ENCODE peak calls at places on chromosome 18, in six cellular contexts. One of them, this sample, is unnamed. For H3K4me1, the result is how much of the 10 kb centered on the place peaks cover.

GRCh38 chr18:74196220-74197119 is 48.1 kb downstream of the TIMM21 start:
- DNase-seq in heart left ventricle: no peak
- DNase-seq in iPS DF 6.9: peak
- DNase-seq in fibroblast of lung: peak
- DNase-seq in hepatocyte: peak
- DNase-seq in neuronal stem cell: peak
- DNase-seq in this sample: no peak

GRCh38 chr18:79458131-79458838 is 62.6 kb downstream of the NFATC1 start:
- DNase-seq in heart left ventricle: no peak
- DNase-seq in iPS DF 6.9: no peak
- DNase-seq in fibroblast of lung: peak
- DNase-seq in hepatocyte: peak
- DNase-seq in neuronal stem cell: peak
- DNase-seq in this sample: no peak

GRCh38 chr18:21257383-21257782 is 15.4 kb downstream of the GREB1L start:
- DNase-seq in heart left ventricle: no peak
- DNase-seq in iPS DF 6.9: no peak
- DNase-seq in fibroblast of lung: peak
- DNase-seq in hepatocyte: peak
- DNase-seq in neuronal stem cell: no peak
- DNase-seq in this sample: no peak

GRCh38 chr18:50819027-50819726 is 639 bp downstream of the MRO start:
- DNase-seq in heart left ventricle: peak
- DNase-seq in iPS DF 6.9: no peak
- DNase-seq in fibroblast of lung: peak
- DNase-seq in hepatocyte: peak
- DNase-seq in neuronal stem cell: peak
- DNase-seq in this sample: peak

GRCh38 chr18:55272510-55273243 is 313.4 kb upstream of the CCDC68 start:
- DNase-seq in heart left ventricle: no peak
- DNase-seq in iPS DF 6.9: no peak
- DNase-seq in fibroblast of lung: peak
- DNase-seq in hepatocyte: no peak
- DNase-seq in neuronal stem cell: no peak
- DNase-seq in this sample: no peak

GRCh38 chr18:49647496-49648168 is 85.8 kb downstream of the LIPG start:
- DNase-seq in heart left ventricle: no peak
- DNase-seq in iPS DF 6.9: no peak
- DNase-seq in fibroblast of lung: peak
- DNase-seq in hepatocyte: no peak
- DNase-seq in neuronal stem cell: no peak
- DNase-seq in this sample: no peak

GRCh38 chr18:34758378-34758948 is 48.4 kb downstream of the DTNA start:
- DNase-seq in heart left ventricle: no peak
- DNase-seq in iPS DF 6.9: no peak
- DNase-seq in fibroblast of lung: no peak
- DNase-seq in hepatocyte: no peak
- DNase-seq in neuronal stem cell: no peak
- DNase-seq in this sample: no peak

GRCh38 chr18:24727685-24728084 is 267.2 kb downstream of the HRH4 start:
- DNase-seq in heart left ventricle: no peak
- DNase-seq in iPS DF 6.9: no peak
- DNase-seq in fibroblast of lung: no peak
- DNase-seq in hepatocyte: no peak
- DNase-seq in neuronal stem cell: no peak
- DNase-seq in this sample: no peak

GRCh38 chr18:44945847-44946490 is 265.3 kb downstream of the SETBP1 start:
- DNase-seq in heart left ventricle: no peak
- DNase-seq in iPS DF 6.9: no peak
- DNase-seq in fibroblast of lung: no peak
- DNase-seq in hepatocyte: no peak
- DNase-seq in neuronal stem cell: peak
- DNase-seq in this sample: no peak

GRCh38 chr18:24027156-24027555 is 12.6 kb downstream of the TTC39C start:
- DNase-seq in heart left ventricle: no peak
- DNase-seq in iPS DF 6.9: no peak
- DNase-seq in fibroblast of lung: peak
- DNase-seq in hepatocyte: no peak
- DNase-seq in neuronal stem cell: no peak
- DNase-seq in this sample: no peak

GRCh38 chr18:3075491-3075890 is 62.5 kb upstream of the LPIN2 start:
- DNase-seq in heart left ventricle: no peak
- DNase-seq in iPS DF 6.9: no peak
- DNase-seq in fibroblast of lung: peak
- DNase-seq in hepatocyte: no peak
- DNase-seq in neuronal stem cell: no peak
- DNase-seq in this sample: no peak

GRCh38 chr18:35024965-35025364 is 16.2 kb upstream of the MAPRE2 start:
- DNase-seq in heart left ventricle: no peak
- DNase-seq in iPS DF 6.9: no peak
- DNase-seq in fibroblast of lung: peak
- DNase-seq in hepatocyte: peak
- DNase-seq in neuronal stem cell: no peak
- DNase-seq in this sample: peak

GRCh38 chr18:79496237-79496977 is 100.7 kb downstream of the NFATC1 start:
- DNase-seq in heart left ventricle: peak
- DNase-seq in iPS DF 6.9: no peak
- DNase-seq in fibroblast of lung: no peak
- DNase-seq in hepatocyte: no peak
- DNase-seq in neuronal stem cell: no peak
- DNase-seq in this sample: no peak

GRCh38 chr18:3350566-3351527 is 88.9 kb downstream of the MYL12B start:
- DNase-seq in heart left ventricle: no peak
- DNase-seq in iPS DF 6.9: no peak
- DNase-seq in fibroblast of lung: peak
- DNase-seq in hepatocyte: peak
- DNase-seq in neuronal stem cell: no peak
- DNase-seq in this sample: no peak

GRCh38 chr18:25464211-25464610 is 112.2 kb upstream of the ZNF521 start:
- DNase-seq in heart left ventricle: no peak
- DNase-seq in iPS DF 6.9: no peak
- DNase-seq in fibroblast of lung: peak
- DNase-seq in hepatocyte: no peak
- DNase-seq in neuronal stem cell: no peak
- DNase-seq in this sample: no peak

GRCh38 chr18:56258178-56258577 is 380.2 kb downstream of the TXNL1 start:
- DNase-seq in heart left ventricle: no peak
- DNase-seq in iPS DF 6.9: no peak
- DNase-seq in fibroblast of lung: no peak
- DNase-seq in hepatocyte: no peak
- DNase-seq in neuronal stem cell: no peak
- DNase-seq in this sample: no peak

GRCh38 chr18:79465392-79465991 is 69.8 kb downstream of the NFATC1 start:
- DNase-seq in heart left ventricle: no peak
- DNase-seq in iPS DF 6.9: peak
- DNase-seq in fibroblast of lung: no peak
- DNase-seq in hepatocyte: peak
- DNase-seq in neuronal stem cell: peak
- DNase-seq in this sample: no peak

GRCh38 chr18:66874812-66875474 is 271.1 kb upstream of the CDH19 start:
- DNase-seq in heart left ventricle: no peak
- DNase-seq in iPS DF 6.9: no peak
- DNase-seq in fibroblast of lung: no peak
- DNase-seq in hepatocyte: no peak
- DNase-seq in neuronal stem cell: no peak
- DNase-seq in this sample: no peak

GRCh38 chr18:59996370-59996966 is 96.7 kb downstream of the PMAIP1 start:
- DNase-seq in heart left ventricle: no peak
- DNase-seq in iPS DF 6.9: no peak
- DNase-seq in fibroblast of lung: peak
- DNase-seq in hepatocyte: peak
- DNase-seq in neuronal stem cell: no peak
- DNase-seq in this sample: peak

GRCh38 chr18:21300616-21301200 is 58.7 kb downstream of the GREB1L start:
- DNase-seq in heart left ventricle: no peak
- DNase-seq in iPS DF 6.9: no peak
- DNase-seq in fibroblast of lung: no peak
- DNase-seq in hepatocyte: no peak
- DNase-seq in neuronal stem cell: no peak
- DNase-seq in this sample: no peak

GRCh38 chr18:57150828-57151227 is 3.9 kb downstream of the BOD1L2 start:
- DNase-seq in heart left ventricle: no peak
- DNase-seq in iPS DF 6.9: peak
- DNase-seq in fibroblast of lung: no peak
- DNase-seq in hepatocyte: peak
- DNase-seq in neuronal stem cell: peak
- DNase-seq in this sample: no peak

GRCh38 chr18:75915941-75916640 is 488.6 kb upstream of the SMIM21 start:
- DNase-seq in heart left ventricle: no peak
- DNase-seq in iPS DF 6.9: peak
- DNase-seq in fibroblast of lung: peak
- DNase-seq in hepatocyte: peak
- DNase-seq in neuronal stem cell: peak
- DNase-seq in this sample: peak

GRCh38 chr18:39455300-39455699 is 1889.7 kb upstream of the CELF4 start:
- DNase-seq in heart left ventricle: no peak
- DNase-seq in iPS DF 6.9: no peak
- DNase-seq in fibroblast of lung: peak
- DNase-seq in hepatocyte: peak
- DNase-seq in neuronal stem cell: no peak
- DNase-seq in this sample: no peak

DNA sequence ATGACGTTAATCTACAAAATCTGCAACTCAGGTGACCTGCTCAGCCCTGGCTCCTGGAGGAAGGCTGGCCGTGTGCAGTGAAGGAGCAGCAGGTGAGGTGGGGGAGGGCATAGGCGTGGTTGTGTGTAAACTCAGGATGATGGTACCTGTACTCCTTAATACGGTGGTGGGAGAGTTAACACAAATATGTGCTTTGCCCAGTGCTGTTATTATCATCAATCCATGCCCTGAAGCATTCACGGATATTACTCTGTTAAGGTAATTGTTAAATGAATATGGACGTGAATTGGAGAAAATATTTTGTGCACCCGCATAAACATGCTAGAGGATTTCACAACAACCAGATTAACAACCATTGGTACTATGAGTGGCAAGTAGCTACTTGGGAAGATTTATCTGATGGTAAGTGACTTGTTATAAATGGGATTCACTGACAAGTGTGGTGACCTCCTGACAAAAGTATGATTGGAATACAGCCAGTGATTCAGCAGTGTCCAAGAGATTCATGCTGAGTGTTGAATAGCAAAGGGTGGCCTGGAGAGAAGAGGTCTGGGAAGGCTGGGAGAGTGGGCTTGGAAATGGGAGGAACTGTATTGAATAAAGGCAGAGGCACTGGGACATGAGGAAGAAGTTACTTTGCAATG is 194.1 kb downstream of the TPGS2 start:
- DNase-seq in heart left ventricle: no peak
- DNase-seq in iPS DF 6.9: no peak
- DNase-seq in fibroblast of lung: peak
- DNase-seq in hepatocyte: no peak
- DNase-seq in neuronal stem cell: no peak
- DNase-seq in this sample: no peak
- H3K4me1 ChIP-seq in heart left ventricle: under half
- H3K4me1 ChIP-seq in iPS DF 6.9: under half
- H3K4me1 ChIP-seq in fibroblast of lung: under half
- H3K4me1 ChIP-seq in hepatocyte: under half
- H3K4me1 ChIP-seq in neuronal stem cell: under half
- H3K4me1 ChIP-seq in this sample: under half

GRCh38 chr18:43113220-43113895 is 2.1 kb downstream of the RIT2 start:
- DNase-seq in heart left ventricle: no peak
- DNase-seq in iPS DF 6.9: no peak
- DNase-seq in fibroblast of lung: no peak
- DNase-seq in hepatocyte: no peak
- DNase-seq in neuronal stem cell: no peak
- DNase-seq in this sample: no peak
- H3K4me1 ChIP-seq in heart left ventricle: under half
- H3K4me1 ChIP-seq in iPS DF 6.9: under half
- H3K4me1 ChIP-seq in fibroblast of lung: under half
- H3K4me1 ChIP-seq in hepatocyte: under half
- H3K4me1 ChIP-seq in neuronal stem cell: under half
- H3K4me1 ChIP-seq in this sample: under half

GRCh38 chr18:63306249-63306648 is 13.3 kb downstream of the BCL2 start:
- DNase-seq in heart left ventricle: no peak
- DNase-seq in iPS DF 6.9: no peak
- DNase-seq in fibroblast of lung: no peak
- DNase-seq in hepatocyte: no peak
- DNase-seq in neuronal stem cell: no peak
- DNase-seq in this sample: no peak

GRCh38 chr18:63306819-63307554 is 12.6 kb downstream of the BCL2 start:
- DNase-seq in heart left ventricle: no peak
- DNase-seq in iPS DF 6.9: no peak
- DNase-seq in fibroblast of lung: no peak
- DNase-seq in hepatocyte: no peak
- DNase-seq in neuronal stem cell: no peak
- DNase-seq in this sample: no peak

GRCh38 chr18:63302647-63303405 is 16.7 kb downstream of the BCL2 start:
- DNase-seq in heart left ventricle: no peak
- DNase-seq in iPS DF 6.9: no peak
- DNase-seq in fibroblast of lung: no peak
- DNase-seq in hepatocyte: no peak
- DNase-seq in neuronal stem cell: no peak
- DNase-seq in this sample: no peak

GRCh38 chr18:63301458-63301857 is 18.1 kb downstream of the BCL2 start:
- DNase-seq in heart left ventricle: no peak
- DNase-seq in iPS DF 6.9: no peak
- DNase-seq in fibroblast of lung: no peak
- DNase-seq in hepatocyte: no peak
- DNase-seq in neuronal stem cell: no peak
- DNase-seq in this sample: no peak

GRCh38 chr18:63303562-63303961 is 16.0 kb downstream of the BCL2 start:
- DNase-seq in heart left ventricle: no peak
- DNase-seq in iPS DF 6.9: no peak
- DNase-seq in fibroblast of lung: no peak
- DNase-seq in hepatocyte: no peak
- DNase-seq in neuronal stem cell: no peak
- DNase-seq in this sample: no peak
- H3K4me1 ChIP-seq in heart left ventricle: under half
- H3K4me1 ChIP-seq in iPS DF 6.9: under half
- H3K4me1 ChIP-seq in fibroblast of lung: under half
- H3K4me1 ChIP-seq in hepatocyte: under half
- H3K4me1 ChIP-seq in neuronal stem cell: under half
- H3K4me1 ChIP-seq in this sample: under half

GRCh38 chr18:71797554-71797953 is 746.6 kb downstream of the CBLN2 start:
- DNase-seq in heart left ventricle: no peak
- DNase-seq in iPS DF 6.9: no peak
- DNase-seq in fibroblast of lung: peak
- DNase-seq in hepatocyte: no peak
- DNase-seq in neuronal stem cell: no peak
- DNase-seq in this sample: no peak

DNA sequence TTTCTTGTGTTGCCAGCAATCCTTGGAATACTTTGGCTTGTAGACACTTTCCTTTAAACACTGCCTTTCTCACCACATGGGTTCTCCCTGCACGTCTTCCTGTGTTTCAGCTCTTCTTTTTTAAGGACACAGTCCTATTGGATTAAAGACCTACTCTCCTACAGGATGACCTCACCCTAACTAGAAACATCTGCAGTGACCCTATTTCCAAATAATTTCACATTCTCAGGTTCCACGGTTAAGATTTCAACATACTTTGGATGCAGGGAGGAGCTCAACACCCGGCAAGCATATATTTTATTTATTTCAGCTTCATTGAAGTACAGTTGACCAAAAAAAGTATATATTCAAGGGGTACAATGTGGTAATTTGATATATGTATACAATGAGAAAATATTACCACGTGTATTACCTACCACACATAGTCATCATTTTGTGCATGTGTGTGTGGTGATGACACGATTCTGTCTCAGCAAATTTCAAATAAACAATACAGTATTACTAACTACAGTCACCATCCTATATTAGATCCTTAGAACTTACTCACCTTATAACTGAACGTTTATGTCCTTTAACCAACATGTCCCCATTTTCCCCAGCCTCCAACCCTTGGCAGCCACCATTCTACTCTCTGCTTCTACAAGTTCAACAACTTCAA is 745.0 kb downstream of the CBLN2 start:
- DNase-seq in heart left ventricle: no peak
- DNase-seq in iPS DF 6.9: no peak
- DNase-seq in fibroblast of lung: peak
- DNase-seq in hepatocyte: no peak
- DNase-seq in neuronal stem cell: no peak
- DNase-seq in this sample: no peak
- H3K4me1 ChIP-seq in heart left ventricle: under half
- H3K4me1 ChIP-seq in iPS DF 6.9: under half
- H3K4me1 ChIP-seq in fibroblast of lung: under half
- H3K4me1 ChIP-seq in hepatocyte: under half
- H3K4me1 ChIP-seq in neuronal stem cell: under half
- H3K4me1 ChIP-seq in this sample: under half